ENCODE peak calls at places on chromosome 1, in six cellular contexts. R is A549, Y is HL-60, T is K562, F is tibial nerve, P is substantia nigra. S is an unnamed sample.

GRCh38 chr1:246417813-246418564 is 89.1 kb downstream of the SMYD3 start:
- DNase-seq in F (no peak), R (no peak), Y (no peak), P (no peak), T (no peak), S (no peak)

GRCh38 chr1:86567936-86568335 is 21.1 kb downstream of the CLCA4 start:
- DNase-seq in F (no peak), Y (no peak), P (no peak), T (no peak), R (no peak), S (no peak)

GRCh38 chr1:74534241-74534640 is 21.8 kb upstream of the LRRC53 start:
- DNase-seq in F (no peak), T (no peak), R (no peak), Y (no peak), P (no peak), S (no peak)

GRCh38 chr1:67647814-67648358 is 37.1 kb upstream of the GADD45A start:
- DNase-seq in T (no peak), Y (no peak), P (no peak), R (no peak), F (no peak), S (no peak)

GRCh38 chr1:26363549-26364448 is 8.8 kb downstream of the ZNF683 start:
- DNase-seq in Y (peak; percentile 64), R (peak; percentile 59), F (peak; percentile 76), P (peak; percentile 60), T (peak; percentile 89), S (peak; percentile 88)

GRCh38 chr1:8026976-8027747 is 1.1 kb upstream of the ERRFI1 start:
- DNase-seq in T (no peak), R (no peak), Y (no peak), P (no peak), F (no peak), S (peak; percentile 50)

GRCh38 chr1:53573931-53574330 is 114.7 kb downstream of the DMRTB1 start:
- DNase-seq in T (no peak), R (no peak), F (no peak), Y (no peak), P (no peak), S (no peak)

GRCh38 chr1:65459397-65459768 is 38.9 kb downstream of the LEPR start:
- DNase-seq in P (no peak), Y (no peak), R (no peak), F (no peak), T (no peak), S (no peak)

GRCh38 chr1:75785964-75786853 is at the start of gene RABGGTB:
- DNase-seq in P (peak; percentile 89), T (peak; percentile 91), Y (peak; percentile 96), F (peak; percentile 89), R (peak; percentile 64), S (peak; percentile 98)

GRCh38 chr1:26994020-26994745 is 691 bp downstream of the TRNP1 start:
- DNase-seq in R (no peak), F (no peak), P (no peak), T (peak; percentile 77), Y (no peak), S (no peak)

GRCh38 chr1:42942444-42942843 is 16.2 kb downstream of the SLC2A1 start:
- DNase-seq in F (no peak), T (no peak), R (no peak), Y (no peak), P (no peak), S (no peak)

GRCh38 chr1:220880726-220881506 is 1.7 kb downstream of the HLX start:
- DNase-seq in R (no peak), T (no peak), Y (peak; percentile 85), P (no peak), F (peak; percentile 53), S (no peak)

GRCh38 chr1:161198877-161199431 is at the start of gene ADAMTS4:
- DNase-seq in R (no peak), Y (no peak), P (peak; percentile 76), F (peak; percentile 50), T (peak; percentile 45), S (peak; percentile 56)

GRCh38 chr1:194280463-194280862 is 1094.0 kb upstream of the B3GALT2 start:
- DNase-seq in P (no peak), T (no peak), Y (no peak), F (no peak), R (peak; percentile 4), S (no peak)

GRCh38 chr1:30727796-30728195 is 4.4 kb upstream of the MATN1 start:
- DNase-seq in P (no peak), Y (no peak), F (no peak), T (peak; percentile 73), R (no peak), S (no peak)

GRCh38 chr1:37989381-37989930 is 366 bp downstream of the SF3A3 start:
- DNase-seq in T (peak; percentile 71), Y (no peak), F (no peak), P (no peak), R (no peak), S (no peak)

GRCh38 chr1:54249798-54250497 is 50.0 kb downstream of the MRPL37 start:
- DNase-seq in T (no peak), P (no peak), R (peak; percentile 71), F (peak; percentile 60), Y (no peak), S (peak; percentile 63)

GRCh38 chr1:238628130-238628529 is 737.4 kb upstream of the ZP4 start:
- DNase-seq in T (no peak), R (no peak), Y (no peak), F (no peak), P (no peak), S (no peak)

GRCh38 chr1:110225212-110225611 is 15.1 kb downstream of the KCNC4 start:
- DNase-seq in F (no peak), P (no peak), T (no peak), Y (no peak), R (no peak), S (no peak)

GRCh38 chr1:66552287-66552686 is 18.3 kb downstream of the SGIP1 start:
- DNase-seq in F (no peak), Y (no peak), P (no peak), T (no peak), R (no peak), S (no peak)

GRCh38 chr1:14913475-14914155 is 239.9 kb upstream of the TMEM51 start:
- DNase-seq in F (no peak), T (no peak), P (no peak), Y (no peak), R (no peak), S (no peak)

GRCh38 chr1:44318097-44319088 is 36.7 kb downstream of the ERI3 start:
- DNase-seq in T (peak; percentile 65), P (peak; percentile 14), R (peak; percentile 61), Y (no peak), F (peak; percentile 26), S (peak; percentile 28)

GRCh38 chr1:167808690-167809089 is 86.9 kb downstream of the MPZL1 start:
- DNase-seq in Y (no peak), F (no peak), R (no peak), T (no peak), P (no peak), S (no peak)

GRCh38 chr1:3824650-3825049 is 28.4 kb upstream of the LRRC47 start:
- DNase-seq in R (no peak), T (no peak), P (no peak), F (no peak), Y (no peak), S (no peak)

GRCh38 chr1:116825735-116826438 is 71.7 kb downstream of the CD2 start:
- DNase-seq in F (no peak), T (peak; percentile 57), R (no peak), Y (no peak), P (no peak), S (no peak)

DNA sequence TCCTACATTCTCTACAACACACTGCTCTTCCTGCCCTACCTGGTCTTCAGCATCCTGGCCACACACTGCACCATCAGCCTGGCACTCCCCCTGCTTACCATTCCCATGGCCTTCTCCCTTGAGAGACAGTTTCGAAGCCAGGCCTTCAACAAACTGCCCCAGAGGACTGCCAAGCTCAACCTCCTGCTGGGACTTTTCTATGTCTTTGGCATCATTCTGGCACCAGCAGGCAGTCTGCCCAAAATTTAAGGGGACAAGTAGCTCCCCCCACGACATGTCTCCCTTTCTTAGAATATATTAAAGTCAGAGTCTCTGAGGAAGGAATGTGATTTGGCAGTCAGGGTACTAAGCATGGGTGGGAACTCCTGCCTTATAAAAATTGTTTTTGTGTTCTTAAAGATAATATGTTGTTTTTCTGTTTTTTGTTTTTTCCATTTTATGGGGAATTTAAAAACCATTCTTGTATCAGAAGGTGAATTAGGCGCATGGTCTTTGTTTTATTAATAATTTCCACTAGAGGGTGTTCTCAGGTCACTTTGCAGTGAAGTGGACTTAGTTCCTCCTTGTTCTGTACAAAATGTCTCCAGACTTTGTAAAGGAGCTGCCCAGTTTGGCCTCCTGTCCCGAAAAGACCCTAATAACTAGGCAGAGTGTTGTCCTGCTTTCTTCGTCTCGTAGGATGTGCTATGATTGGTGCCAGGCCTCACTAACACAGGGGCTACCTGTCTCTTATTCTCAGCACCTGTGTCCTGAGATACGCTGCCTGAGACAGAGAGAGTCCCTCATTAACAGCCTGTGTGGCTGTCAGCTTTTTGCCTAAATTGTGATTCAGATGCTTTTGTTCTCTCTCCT is 13.1 kb downstream of the UBIAD1 start:
- DNase-seq in Y (no peak), R (no peak), F (no peak), T (no peak), P (no peak), S (no peak)
- H3K27ac ChIP-seq in Y (no peak overlapping the region), R (no peak overlapping the region), F (no peak overlapping the region), T (no peak overlapping the region), P (no peak overlapping the region), S (no peak overlapping the region)

DNA sequence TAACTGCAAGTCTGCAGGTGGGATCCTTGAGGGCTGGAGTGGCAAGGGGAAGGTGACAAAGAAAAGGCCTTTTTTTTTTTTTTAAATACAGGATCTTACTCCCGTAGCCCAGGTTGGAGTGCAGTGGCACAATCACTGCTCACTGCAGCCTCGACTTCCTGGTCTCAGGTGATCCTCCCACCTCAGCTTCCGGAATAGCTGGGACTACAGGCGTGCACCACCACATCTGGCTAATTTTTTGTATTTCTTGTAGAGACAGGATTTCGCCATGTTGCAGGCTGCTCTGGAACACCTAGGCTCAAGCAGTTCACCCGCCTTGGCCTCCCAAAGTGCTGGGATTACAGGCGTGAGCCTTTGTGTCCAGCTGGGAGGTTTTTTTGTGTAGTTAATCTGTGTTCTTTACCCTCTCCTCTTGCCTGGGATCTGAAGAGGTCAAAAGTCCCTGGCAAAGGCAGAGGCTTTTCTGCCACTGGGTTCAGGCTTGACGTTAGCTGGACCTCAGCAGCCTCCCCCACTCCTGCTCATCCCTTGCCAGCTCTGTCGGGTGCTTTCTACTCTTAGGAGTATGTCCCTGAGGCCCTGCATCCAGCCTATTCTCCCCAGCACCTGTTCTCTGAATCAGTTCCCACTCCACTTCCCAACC is 5.2 kb downstream of the IL6R start:
- DNase-seq in R (no peak), P (no peak), T (no peak), F (no peak), Y (no peak), S (peak; percentile 72)
- H3K27ac ChIP-seq in R (no peak overlapping the region), P (no peak overlapping the region), T (no peak overlapping the region), F (peak overlapping the region; percentile 98), Y (no peak overlapping the region), S (no peak overlapping the region)

DNA sequence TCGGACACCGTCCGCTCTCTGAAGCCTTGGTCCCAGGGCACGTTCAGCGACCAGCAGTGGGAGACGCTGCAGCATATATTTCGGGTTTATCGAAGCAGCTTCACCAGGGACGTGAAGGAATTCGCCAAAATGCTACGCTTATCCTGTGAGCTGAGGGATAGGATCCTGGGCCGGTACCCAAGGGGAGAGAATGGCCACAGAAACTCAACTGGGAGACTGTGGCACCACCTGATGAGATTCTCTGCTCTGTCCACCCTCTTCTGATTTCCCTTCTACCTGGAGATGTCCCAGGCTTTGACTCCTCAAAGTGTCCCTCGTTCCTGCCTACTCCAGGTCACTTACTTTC is 855 bp downstream of the CD1D start:
- DNase-seq in T (no peak), F (no peak), P (no peak), Y (no peak), R (no peak), S (no peak)
- H3K27ac ChIP-seq in T (no peak overlapping the region), F (no peak overlapping the region), P (no peak overlapping the region), Y (no peak overlapping the region), R (no peak overlapping the region), S (no peak overlapping the region)

GRCh38 chr1:184838374-184838995 is 83.8 kb upstream of the EDEM3 start:
- DNase-seq in P (no peak), F (peak; percentile 74), Y (peak; percentile 67), T (no peak), R (peak; percentile 15), S (peak; percentile 33)
- H3K27ac ChIP-seq in P (no peak overlapping the region), F (peak overlapping the region; percentile 60), Y (peak overlapping the region; percentile 29), T (no peak overlapping the region), R (no peak overlapping the region), S (no peak overlapping the region)

S was measured in testis.